ENCODE peak calls at places on chromosomes 7 and 10, in five cellular contexts. One of them, this sample, is unnamed.

GRCh38 chr10:71821909-71822763 is 28.9 kb downstream of the PSAP start:
- DNase-seq in mesothelial cell of epicardium: no peak
- DNase-seq in dermis blood vessel endothelial cell: no peak
- DNase-seq in NAMALWA: no peak
- DNase-seq in AG09309: no peak
- DNase-seq in this sample: no peak

GRCh38 chr10:513393-513792 is 176.1 kb downstream of the DIP2C start:
- DNase-seq in mesothelial cell of epicardium: no peak
- DNase-seq in AG09309: no peak
- DNase-seq in NAMALWA: no peak
- DNase-seq in dermis blood vessel endothelial cell: no peak
- DNase-seq in this sample: no peak

GRCh38 chr7:43666938-43667337 is 62.4 kb downstream of the COA1 start:
- DNase-seq in AG09309: no peak
- DNase-seq in mesothelial cell of epicardium: no peak
- DNase-seq in NAMALWA: no peak
- DNase-seq in dermis blood vessel endothelial cell: no peak
- DNase-seq in this sample: no peak

GRCh38 chr7:46432666-46433065 is 511.6 kb upstream of the IGFBP3 start:
- DNase-seq in AG09309: peak; percentile 67
- DNase-seq in mesothelial cell of epicardium: no peak
- DNase-seq in NAMALWA: no peak
- DNase-seq in dermis blood vessel endothelial cell: no peak
- DNase-seq in this sample: no peak

GRCh38 chr10:29099001-29099400 is 189.9 kb upstream of the LYZL1 start:
- DNase-seq in AG09309: no peak
- DNase-seq in NAMALWA: no peak
- DNase-seq in dermis blood vessel endothelial cell: no peak
- DNase-seq in mesothelial cell of epicardium: no peak
- DNase-seq in this sample: no peak

GRCh38 chr7:6564091-6564770 is 13.0 kb upstream of the GRID2IP start:
- DNase-seq in NAMALWA: no peak
- DNase-seq in mesothelial cell of epicardium: no peak
- DNase-seq in dermis blood vessel endothelial cell: no peak
- DNase-seq in AG09309: no peak
- DNase-seq in this sample: no peak

GRCh38 chr10:12394236-12395033 is 45.1 kb downstream of the CAMK1D start:
- DNase-seq in NAMALWA: no peak
- DNase-seq in AG09309: no peak
- DNase-seq in dermis blood vessel endothelial cell: no peak
- DNase-seq in mesothelial cell of epicardium: peak; percentile 11
- DNase-seq in this sample: no peak

GRCh38 chr7:154345093-154345492 is 292.9 kb downstream of the DPP6 start:
- DNase-seq in AG09309: no peak
- DNase-seq in dermis blood vessel endothelial cell: no peak
- DNase-seq in mesothelial cell of epicardium: no peak
- DNase-seq in NAMALWA: no peak
- DNase-seq in this sample: no peak

GRCh38 chr7:108592633-108593277 is 23.1 kb downstream of the DNAJB9 start:
- DNase-seq in AG09309: no peak
- DNase-seq in mesothelial cell of epicardium: no peak
- DNase-seq in NAMALWA: no peak
- DNase-seq in dermis blood vessel endothelial cell: no peak
- DNase-seq in this sample: no peak

GRCh38 chr10:60312818-60313588 is 76.7 kb downstream of the ANK3 start:
- DNase-seq in AG09309: peak; percentile 38
- DNase-seq in NAMALWA: no peak
- DNase-seq in mesothelial cell of epicardium: no peak
- DNase-seq in dermis blood vessel endothelial cell: peak; percentile 58
- DNase-seq in this sample: no peak

GRCh38 chr10:69660296-69660695 is 30.2 kb downstream of the FAM241B start:
- DNase-seq in NAMALWA: no peak
- DNase-seq in mesothelial cell of epicardium: no peak
- DNase-seq in AG09309: no peak
- DNase-seq in dermis blood vessel endothelial cell: no peak
- DNase-seq in this sample: no peak

GRCh38 chr7:30911133-30911532 is 520 bp upstream of the AQP1 start:
- DNase-seq in NAMALWA: no peak
- DNase-seq in AG09309: no peak
- DNase-seq in mesothelial cell of epicardium: no peak
- DNase-seq in dermis blood vessel endothelial cell: no peak
- DNase-seq in this sample: no peak

GRCh38 chr10:97843296-97843671 is 6.4 kb upstream of the GOLGA7B start:
- DNase-seq in dermis blood vessel endothelial cell: no peak
- DNase-seq in NAMALWA: no peak
- DNase-seq in AG09309: no peak
- DNase-seq in mesothelial cell of epicardium: no peak
- DNase-seq in this sample: no peak

GRCh38 chr10:86668297-86669165 is at the start of gene LDB3:
- DNase-seq in mesothelial cell of epicardium: no peak
- DNase-seq in NAMALWA: peak; percentile 85
- DNase-seq in AG09309: no peak
- DNase-seq in dermis blood vessel endothelial cell: no peak
- DNase-seq in this sample: no peak

GRCh38 chr7:45084336-45084735 is 4.4 kb downstream of the NACAD start:
- DNase-seq in dermis blood vessel endothelial cell: no peak
- DNase-seq in AG09309: no peak
- DNase-seq in mesothelial cell of epicardium: no peak
- DNase-seq in NAMALWA: no peak
- DNase-seq in this sample: no peak

GRCh38 chr7:158825628-158826289 is 3.5 kb downstream of the ESYT2 start:
- DNase-seq in AG09309: no peak
- DNase-seq in NAMALWA: no peak
- DNase-seq in mesothelial cell of epicardium: no peak
- DNase-seq in dermis blood vessel endothelial cell: no peak
- DNase-seq in this sample: no peak

GRCh38 chr7:94303736-94304135 is 91.0 kb upstream of the COL1A2 start:
- DNase-seq in dermis blood vessel endothelial cell: no peak
- DNase-seq in mesothelial cell of epicardium: no peak
- DNase-seq in AG09309: no peak
- DNase-seq in NAMALWA: no peak
- DNase-seq in this sample: no peak

GRCh38 chr10:3420527-3421469 is 248.2 kb upstream of the PITRM1 start:
- DNase-seq in dermis blood vessel endothelial cell: no peak
- DNase-seq in mesothelial cell of epicardium: no peak
- DNase-seq in NAMALWA: no peak
- DNase-seq in AG09309: no peak
- DNase-seq in this sample: peak; percentile 32

GRCh38 chr7:106640368-106641141 is 20.4 kb downstream of the CCDC71L start:
- DNase-seq in NAMALWA: no peak
- DNase-seq in mesothelial cell of epicardium: no peak
- DNase-seq in AG09309: no peak
- DNase-seq in dermis blood vessel endothelial cell: no peak
- DNase-seq in this sample: no peak

This sample was measured in type B pancreatic cell.